ENCODE peak calls at places on chromosome 15, in five cellular contexts. Q is NB4, V is BJ, L is fibroblast of villous mesenchyme, Y is AG10803. J is an unnamed sample.

GRCh38 chr15:75631935-75632334 is 6.4 kb upstream of the SNUPN start:
- DNase-seq in Q (no peak), L (no peak), V (no peak), Y (no peak), J (no peak)

GRCh38 chr15:65286704-65287514 is at the start of gene PARP16:
- DNase-seq in Y (peak), V (no peak), L (peak), Q (peak), J (peak)

GRCh38 chr15:84606653-84607120 is 5.9 kb downstream of the ZSCAN2 start:
- DNase-seq in L (no peak), V (no peak), Y (no peak), Q (no peak), J (no peak)

GRCh38 chr15:91227062-91227461 is 127.0 kb downstream of the SV2B start:
- DNase-seq in L (no peak), Q (no peak), V (no peak), Y (no peak), J (no peak)

GRCh38 chr15:40357723-40358491 is at the start of gene DISP2:
- DNase-seq in Q (peak), L (peak), Y (peak), V (no peak), J (peak)

GRCh38 chr15:29734917-29735572 is 87.2 kb downstream of the TJP1 start:
- DNase-seq in V (no peak), Q (no peak), Y (no peak), L (peak), J (no peak)

GRCh38 chr15:31069360-31070000 is 32.0 kb downstream of the TRPM1 start:
- DNase-seq in L (peak), V (peak), Q (no peak), Y (peak), J (peak)

GRCh38 chr15:29135702-29136426 is 133.8 kb downstream of the NSMCE3 start:
- DNase-seq in V (no peak), Q (no peak), L (no peak), Y (no peak), J (no peak)

GRCh38 chr15:100309109-100309983 is 32.4 kb downstream of the ADAMTS17 start:
- DNase-seq in L (no peak), Q (no peak), V (no peak), Y (no peak), J (no peak)

GRCh38 chr15:93428807-93429351 is 339.9 kb upstream of the RGMA start:
- DNase-seq in Q (no peak), L (no peak), Y (no peak), V (no peak), J (no peak)

GRCh38 chr15:41884458-41884857 is 9.4 kb downstream of the SPTBN5 start:
- DNase-seq in Q (no peak), V (no peak), Y (no peak), L (no peak), J (no peak)

GRCh38 chr15:70375006-70375409 is 277.3 kb upstream of the TLE3 start:
- DNase-seq in V (no peak), Q (peak), Y (peak), L (no peak), J (peak)

GRCh38 chr15:60396964-60397771 is 618 bp downstream of the ANXA2 start:
- DNase-seq in Q (peak), V (no peak), Y (peak), L (peak), J (peak)

GRCh38 chr15:60673918-60674558 is 195.1 kb upstream of the ICE2 start:
- DNase-seq in Y (peak), V (peak), L (peak), Q (peak), J (peak)

GRCh38 chr15:59266015-59266414 is 59.4 kb downstream of the LDHAL6B start:
- DNase-seq in Y (no peak), Q (no peak), V (no peak), L (no peak), J (no peak)

GRCh38 chr15:34721802-34722795 is 32.7 kb downstream of the GJD2 start:
- DNase-seq in Q (no peak), L (peak), Y (peak), V (peak), J (peak)

GRCh38 chr15:73578036-73578435 is 55.2 kb downstream of the NPTN start:
- DNase-seq in V (no peak), Y (no peak), L (no peak), Q (no peak), J (no peak)

GRCh38 chr15:70421197-70421482 is 323.4 kb upstream of the TLE3 start:
- DNase-seq in Q (no peak), L (no peak), V (no peak), Y (no peak), J (no peak)

GRCh38 chr15:86634992-86635608 is 555.4 kb downstream of the AGBL1 start:
- DNase-seq in L (no peak), Y (no peak), V (no peak), Q (no peak), J (no peak)

GRCh38 chr15:52790166-52790708 is at the start of gene ONECUT1:
- DNase-seq in L (peak), V (no peak), Q (peak), Y (peak), J (no peak)

GRCh38 chr15:45087513-45087912 is 26.5 kb downstream of the DUOX2 start:
- DNase-seq in Q (peak), V (no peak), Y (no peak), L (peak), J (no peak)
- TF ChIP-seq CTCF in Q (peak), V (no peak), Y (no peak), L (no peak), J (no peak)

GRCh38 chr15:78640840-78641733 is at the start of gene CHRNB4:
- DNase-seq in L (no peak), Y (no peak), Q (no peak), V (no peak), J (no peak)
- H3K4me3 ChIP-seq in L (peak), Y (no peak), Q (no peak), V (peak), J (peak)

GRCh38 chr15:88912500-88912921 is 668 bp downstream of the MFGE8 start:
- DNase-seq in L (peak), Y (no peak), Q (no peak), V (no peak), J (no peak)

GRCh38 chr15:88913850-88914169 is 631 bp upstream of the MFGE8 start:
- DNase-seq in Q (no peak), V (no peak), Y (no peak), L (no peak), J (no peak)

GRCh38 chr15:88915354-88915753 is 2.2 kb upstream of the MFGE8 start:
- DNase-seq in V (no peak), L (no peak), Q (no peak), Y (no peak), J (no peak)

GRCh38 chr15:88911766-88912118 is 1.4 kb downstream of the MFGE8 start:
- DNase-seq in V (no peak), Y (no peak), L (peak), Q (no peak), J (no peak)

GRCh38 chr15:88913017-88913849 is at the start of gene MFGE8:
- DNase-seq in Q (peak), L (peak), V (no peak), Y (peak), J (peak)
- TF ChIP-seq CTCF in Q (no peak), L (peak), V (no peak), Y (no peak), J (no peak)

DNA sequence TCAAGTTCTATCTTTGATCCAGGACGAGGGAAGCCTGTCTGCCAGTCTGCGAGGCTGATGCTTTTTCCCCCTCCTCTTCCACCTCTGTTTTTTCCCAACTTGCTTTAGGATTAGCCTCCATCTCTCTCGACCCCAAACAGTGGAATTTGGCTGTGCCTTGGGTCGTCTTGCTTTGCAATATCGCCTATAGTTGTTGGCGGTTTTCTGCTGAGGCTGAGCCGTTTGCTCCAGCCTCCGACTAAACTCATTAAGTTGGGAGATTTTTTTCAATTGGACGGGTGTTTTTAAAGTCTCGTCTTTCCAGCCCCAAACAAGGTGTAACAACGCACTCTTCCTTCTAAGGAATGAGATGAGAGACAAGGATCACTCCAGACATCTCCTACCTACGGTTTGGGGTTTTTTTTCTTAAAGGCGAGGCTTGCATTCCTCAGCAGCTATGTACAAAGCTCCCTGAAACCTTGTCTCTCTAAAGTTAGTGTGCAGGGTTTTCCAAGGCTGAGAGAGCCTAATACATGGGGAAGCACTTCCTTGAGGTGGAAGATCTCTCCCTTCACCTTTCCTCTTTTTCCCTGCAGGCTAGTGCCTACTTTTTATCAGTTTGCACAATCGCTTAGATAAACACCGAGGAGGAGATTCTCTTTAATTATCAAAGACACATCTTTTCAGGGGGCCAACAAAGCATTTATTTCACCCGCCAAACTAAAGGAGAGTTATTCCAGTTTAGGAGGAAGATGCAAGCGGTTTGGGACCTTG is 4.7 kb upstream of the NR2F2 start:
- DNase-seq in V (no peak), Y (no peak), Q (peak), L (peak), J (no peak)
- H3K4me3 ChIP-seq in V (peak), Y (peak), Q (peak), L (peak), J (peak)

DNA sequence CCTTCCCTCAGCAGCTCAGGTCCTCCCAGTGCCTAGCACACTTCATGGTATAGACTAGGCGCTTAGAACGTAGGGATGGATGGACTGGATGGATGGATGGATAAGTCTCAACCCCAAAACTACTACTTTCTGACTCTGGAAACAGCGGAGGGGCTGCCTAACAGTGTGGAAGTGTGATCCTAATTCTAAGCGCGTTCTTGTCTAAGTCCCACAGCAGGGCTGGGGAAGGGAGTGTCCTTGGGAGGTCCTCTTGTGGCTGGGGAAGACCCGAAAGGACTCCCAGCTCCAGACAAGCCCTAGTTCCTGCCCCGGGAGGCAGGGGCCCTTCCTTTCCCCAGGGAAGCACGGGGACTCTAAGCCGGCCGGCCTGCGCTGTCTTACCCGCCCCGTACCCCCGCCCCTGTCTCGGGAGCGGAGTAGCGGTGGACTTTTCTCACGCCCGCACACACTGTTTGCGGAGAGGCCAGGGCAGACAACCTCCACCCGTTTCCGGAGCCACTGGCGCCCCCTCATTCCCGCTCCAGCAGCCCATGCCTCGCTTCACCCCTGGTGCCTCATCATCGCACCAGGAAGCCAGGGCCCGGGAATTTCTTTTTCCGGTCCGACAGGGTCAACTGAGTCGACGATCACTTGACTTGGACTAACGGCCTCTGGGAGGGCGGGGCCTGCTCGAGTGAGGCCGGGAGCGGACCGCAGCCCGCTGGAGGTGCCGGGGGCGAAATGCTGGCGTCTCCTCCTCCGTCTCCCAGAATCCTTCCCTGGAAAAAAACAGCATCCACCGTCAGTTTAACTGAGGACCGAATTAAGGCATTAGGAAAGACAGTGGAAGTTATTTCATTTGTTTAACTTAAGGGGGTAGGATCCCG is 133.3 kb downstream of the TBC1D2B start:
- DNase-seq in Q (peak), L (peak), V (peak), Y (peak), J (peak)
- TF ChIP-seq CTCF in Q (no peak), L (no peak), V (no peak), Y (no peak), J (no peak)

GRCh38 chr15:62896380-62896866 is 146.1 kb upstream of the TPM1 start:
- DNase-seq in L (no peak), Y (no peak), V (no peak), Q (no peak), J (no peak)

GRCh38 chr15:62895905-62896316 is 146.6 kb upstream of the TPM1 start:
- DNase-seq in Y (peak), L (peak), V (no peak), Q (no peak), J (peak)

GRCh38 chr15:62897634-62898033 is 144.9 kb upstream of the TPM1 start:
- DNase-seq in V (no peak), Q (no peak), L (no peak), Y (no peak), J (no peak)

GRCh38 chr15:62895139-62895866 is 147.2 kb upstream of the TPM1 start:
- DNase-seq in L (peak), Q (no peak), Y (peak), V (no peak), J (peak)

DNA sequence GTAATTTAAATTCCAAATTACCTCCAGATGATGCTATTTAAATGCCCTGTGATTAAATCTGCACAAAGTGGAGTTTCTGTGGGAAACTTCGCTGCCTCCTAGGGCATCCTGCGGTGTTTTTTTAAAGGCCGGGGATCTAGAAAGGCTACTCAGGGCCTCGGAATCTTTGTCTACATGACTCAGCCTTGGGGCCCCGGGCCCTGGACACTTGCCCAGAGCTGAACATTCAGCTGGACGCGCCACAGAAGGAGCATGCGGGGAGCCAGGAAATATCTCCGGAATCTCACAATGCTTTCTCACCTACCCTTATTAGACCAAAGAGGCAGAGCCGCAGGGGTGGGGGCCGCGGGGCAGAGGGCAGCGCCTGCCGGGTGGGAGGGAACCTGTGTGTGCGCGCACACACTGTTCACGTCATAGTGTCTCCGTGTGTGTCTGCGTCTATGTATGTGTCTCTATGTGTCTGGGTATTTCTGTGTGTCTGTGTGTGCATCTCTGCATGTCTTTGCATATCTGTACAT is 145.5 kb upstream of the TPM1 start:
- DNase-seq in Y (peak), V (peak), Q (no peak), L (peak), J (peak)
- H3K4me3 ChIP-seq in Y (no peak), V (no peak), Q (no peak), L (no peak), J (no peak)

GRCh38 chr15:99054892-99055291 is 47.3 kb upstream of the PGPEP1L start:
- DNase-seq in V (no peak), Y (no peak), Q (no peak), L (no peak), J (no peak)
- TF ChIP-seq CTCF in V (no peak), Y (no peak), Q (no peak), L (no peak), J (no peak)

DNA sequence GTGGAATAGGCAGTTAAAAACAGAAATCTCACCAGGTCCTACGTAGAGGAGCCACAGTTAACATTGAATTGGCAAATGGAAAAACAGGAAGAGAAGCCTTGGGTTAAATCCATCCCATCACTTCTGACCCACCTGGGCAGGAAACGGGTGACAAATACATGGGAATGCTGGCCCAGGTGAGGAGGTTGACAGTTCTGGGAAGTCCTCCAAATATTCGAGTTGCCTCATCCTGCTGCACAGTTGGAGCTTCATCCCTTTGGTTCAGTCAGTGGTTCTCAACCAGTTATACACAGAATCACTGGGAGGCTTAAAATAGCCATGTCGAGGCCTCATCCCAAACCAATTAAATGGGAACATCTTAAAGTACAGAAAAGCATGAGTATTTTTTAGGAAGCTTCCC is 5.3 kb downstream of the MYZAP start:
- DNase-seq in Y (no peak), V (no peak), L (no peak), Q (no peak), J (no peak)
- H3K4me3 ChIP-seq in Y (no peak), V (no peak), L (no peak), Q (no peak), J (no peak)

GRCh38 chr15:68191555-68191954 is 13.6 kb downstream of the CALML4 start:
- DNase-seq in L (no peak), Q (no peak), V (no peak), Y (no peak), J (no peak)
- TF ChIP-seq CTCF in L (no peak), Q (no peak), V (no peak), Y (no peak), J (no peak)

J was measured in foreskin fibroblast.